ENCODE peak calls at places on chromosome 1, in nine cellular contexts. One of them, this sample, is unnamed.
A peak's percentile ranks its signal among the peaks of the same experiment; 100 is the strongest.

GRCh38 chr1:34162852-34163766 is 1.9 kb downstream of the CSMD2 start:
- DNase-seq in NCI-H2029: peak; percentile 43
- DNase-seq in effector memory CD8-positive, alpha-beta T cell: no peak
- DNase-seq in H54: peak; percentile 93
- DNase-seq in iris pigment epithelial cell: peak; percentile 91
- DNase-seq in CD8-positive, alpha-beta memory T cell: no peak
- DNase-seq in M059J: peak; percentile 97
- DNase-seq in nucleus accumbens: peak; percentile 72
- DNase-seq in T-helper 9 cell: no peak
- DNase-seq in this sample: peak; percentile 63

GRCh38 chr1:197725044-197725443 is 50.2 kb downstream of the DENND1B start:
- DNase-seq in NCI-H2029: no peak
- DNase-seq in effector memory CD8-positive, alpha-beta T cell: no peak
- DNase-seq in H54: no peak
- DNase-seq in iris pigment epithelial cell: peak; percentile 28
- DNase-seq in CD8-positive, alpha-beta memory T cell: no peak
- DNase-seq in M059J: peak; percentile 62
- DNase-seq in nucleus accumbens: no peak
- DNase-seq in T-helper 9 cell: no peak
- DNase-seq in this sample: no peak

GRCh38 chr1:238789916-238790667 is 596.3 kb upstream of the CHRM3 start:
- DNase-seq in NCI-H2029: no peak
- DNase-seq in effector memory CD8-positive, alpha-beta T cell: no peak
- DNase-seq in H54: no peak
- DNase-seq in iris pigment epithelial cell: peak; percentile 6
- DNase-seq in CD8-positive, alpha-beta memory T cell: no peak
- DNase-seq in M059J: no peak
- DNase-seq in nucleus accumbens: no peak
- DNase-seq in T-helper 9 cell: no peak
- DNase-seq in this sample: no peak

GRCh38 chr1:4177425-4178150 is 277.5 kb upstream of the C1orf174 start:
- DNase-seq in NCI-H2029: no peak
- DNase-seq in effector memory CD8-positive, alpha-beta T cell: no peak
- DNase-seq in H54: no peak
- DNase-seq in iris pigment epithelial cell: no peak
- DNase-seq in CD8-positive, alpha-beta memory T cell: no peak
- DNase-seq in M059J: no peak
- DNase-seq in nucleus accumbens: no peak
- DNase-seq in T-helper 9 cell: no peak
- DNase-seq in this sample: no peak

GRCh38 chr1:8985915-8986813 is 40.1 kb downstream of the SLC2A7 start:
- DNase-seq in NCI-H2029: peak; percentile 62
- DNase-seq in effector memory CD8-positive, alpha-beta T cell: no peak
- DNase-seq in H54: peak; percentile 42
- DNase-seq in iris pigment epithelial cell: peak; percentile 97
- DNase-seq in CD8-positive, alpha-beta memory T cell: no peak
- DNase-seq in M059J: peak; percentile 99
- DNase-seq in nucleus accumbens: peak; percentile 57
- DNase-seq in T-helper 9 cell: no peak
- DNase-seq in this sample: peak; percentile 88

GRCh38 chr1:1703796-1704195 is 11.2 kb upstream of the SLC35E2B start:
- DNase-seq in NCI-H2029: no peak
- DNase-seq in effector memory CD8-positive, alpha-beta T cell: no peak
- DNase-seq in H54: no peak
- DNase-seq in iris pigment epithelial cell: no peak
- DNase-seq in CD8-positive, alpha-beta memory T cell: no peak
- DNase-seq in M059J: no peak
- DNase-seq in nucleus accumbens: no peak
- DNase-seq in T-helper 9 cell: no peak
- DNase-seq in this sample: peak; percentile 1

GRCh38 chr1:231338270-231339128 is at the start of gene SPRTN:
- DNase-seq in NCI-H2029: no peak
- DNase-seq in effector memory CD8-positive, alpha-beta T cell: no peak
- DNase-seq in H54: peak; percentile 84
- DNase-seq in iris pigment epithelial cell: no peak
- DNase-seq in CD8-positive, alpha-beta memory T cell: no peak
- DNase-seq in M059J: no peak
- DNase-seq in nucleus accumbens: no peak
- DNase-seq in T-helper 9 cell: peak; percentile 23
- DNase-seq in this sample: peak; percentile 93

GRCh38 chr1:156498447-156499193 is 2.0 kb downstream of the MEF2D start:
- DNase-seq in NCI-H2029: no peak
- DNase-seq in effector memory CD8-positive, alpha-beta T cell: no peak
- DNase-seq in H54: no peak
- DNase-seq in iris pigment epithelial cell: no peak
- DNase-seq in CD8-positive, alpha-beta memory T cell: no peak
- DNase-seq in M059J: peak; percentile 83
- DNase-seq in nucleus accumbens: no peak
- DNase-seq in T-helper 9 cell: no peak
- DNase-seq in this sample: no peak

GRCh38 chr1:118116401-118116800 is 68.6 kb downstream of the SPAG17 start:
- DNase-seq in NCI-H2029: no peak
- DNase-seq in effector memory CD8-positive, alpha-beta T cell: no peak
- DNase-seq in H54: no peak
- DNase-seq in iris pigment epithelial cell: no peak
- DNase-seq in CD8-positive, alpha-beta memory T cell: no peak
- DNase-seq in M059J: peak; percentile 34
- DNase-seq in nucleus accumbens: no peak
- DNase-seq in T-helper 9 cell: no peak
- DNase-seq in this sample: no peak

GRCh38 chr1:26848947-26849774 is 13.8 kb upstream of the SFN start:
- DNase-seq in NCI-H2029: no peak
- DNase-seq in effector memory CD8-positive, alpha-beta T cell: no peak
- DNase-seq in H54: peak; percentile 73
- DNase-seq in iris pigment epithelial cell: peak; percentile 74
- DNase-seq in CD8-positive, alpha-beta memory T cell: no peak
- DNase-seq in M059J: peak; percentile 95
- DNase-seq in nucleus accumbens: no peak
- DNase-seq in T-helper 9 cell: no peak
- DNase-seq in this sample: peak; percentile 81

This sample was measured in hepatic stellate cell.